ENCODE peak calls at places on chromosomes 13 and 19, in six cellular contexts. B is body of pancreas, R is tibial artery, U is IMR-90, N is breast epithelium, Y is astrocyte. A is an unnamed sample.

GRCh38 chr13:51249767-51250741 is 27.9 kb downstream of the FAM124A start:
- DNase-seq in B (no peak), R (no peak), U (no peak), N (no peak), Y (no peak), A (no peak)

GRCh38 chr13:112078216-112078615 is 11.3 kb downstream of the SOX1 start:
- DNase-seq in B (no peak), R (peak), U (no peak), N (no peak), Y (no peak), A (no peak)

GRCh38 chr13:85241045-85241444 is 558.2 kb downstream of the SLITRK6 start:
- DNase-seq in B (no peak), R (no peak), U (peak), N (no peak), Y (peak), A (no peak)

GRCh38 chr13:113625965-113626661 is 31.9 kb downstream of the ATP4B start:
- DNase-seq in B (no peak), R (no peak), U (peak), N (no peak), Y (peak), A (no peak)

GRCh38 chr13:97564929-97565328 is 131.0 kb downstream of the RAP2A start:
- DNase-seq in B (no peak), R (no peak), U (no peak), N (no peak), Y (no peak), A (no peak)

GRCh38 chr13:105937451-105937850 is 598.0 kb downstream of the EFNB2 start:
- DNase-seq in B (no peak), R (no peak), U (peak), N (no peak), Y (no peak), A (no peak)

GRCh38 chr19:22286151-22286810 is at the start of gene ZNF729:
- DNase-seq in B (no peak), R (no peak), U (no peak), N (peak), Y (no peak), A (no peak)

GRCh38 chr13:113299951-113300350 is 2.9 kb downstream of the LAMP1 start:
- DNase-seq in B (no peak), R (no peak), U (no peak), N (no peak), Y (no peak), A (no peak)

GRCh38 chr13:28449826-28450773 is 44.8 kb downstream of the FLT1 start:
- DNase-seq in B (no peak), R (no peak), U (no peak), N (no peak), Y (no peak), A (no peak)

GRCh38 chr19:30722801-30723200 is 350.6 kb downstream of the ZNF536 start:
- DNase-seq in B (no peak), R (no peak), U (no peak), N (no peak), Y (no peak), A (no peak)

GRCh38 chr13:32475403-32475802 is 47.5 kb upstream of the N4BP2L1 start:
- DNase-seq in B (no peak), R (no peak), U (no peak), N (no peak), Y (no peak), A (no peak)

GRCh38 chr19:50647879-50648615 is 1.2 kb upstream of the C19orf81 start:
- DNase-seq in B (no peak), R (no peak), U (no peak), N (no peak), Y (no peak), A (no peak)

DNA sequence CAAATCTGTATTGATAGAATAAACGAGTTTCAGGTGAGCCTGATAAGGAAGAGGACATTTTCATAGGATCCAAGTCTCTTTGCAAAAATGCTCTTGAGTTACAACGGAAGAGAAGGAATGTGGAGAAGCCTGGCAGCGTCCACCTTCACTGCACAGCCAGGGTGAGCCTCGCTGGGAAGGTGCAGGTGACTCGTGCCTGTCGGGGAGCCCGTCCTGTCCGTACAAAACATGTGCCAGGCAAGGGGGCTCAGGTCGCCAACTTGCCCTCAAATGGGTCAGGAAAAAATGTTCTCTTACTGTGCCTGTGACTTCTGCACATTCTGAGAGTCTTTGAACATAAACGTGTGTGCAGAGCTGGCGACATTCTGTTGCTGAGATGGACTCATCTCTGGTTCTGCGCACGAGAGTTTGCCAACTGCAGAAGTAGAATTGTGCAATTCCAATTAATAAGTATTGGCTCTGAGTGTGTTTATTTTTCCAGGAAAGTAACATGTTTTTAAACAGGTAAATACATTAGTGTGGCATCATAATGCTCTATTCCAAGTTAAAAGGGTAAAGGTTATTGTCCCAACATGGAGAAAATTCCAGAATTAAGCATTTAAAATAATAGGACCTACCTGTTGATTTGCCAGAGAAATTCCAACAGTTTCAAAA is 28.6 kb downstream of the NAXD start:
- DNase-seq in B (no peak), R (no peak), U (no peak), N (no peak), Y (no peak), A (no peak)
- H3K27ac ChIP-seq in B (no peak), R (no peak), U (no peak), N (no peak), Y (no peak), A (no peak)

GRCh38 chr19:45471116-45471865 is 3.5 kb downstream of the FOSB start:
- DNase-seq in B (no peak), R (no peak), U (no peak), N (no peak), Y (no peak), A (no peak)

GRCh38 chr19:45469835-45470146 is 2.0 kb downstream of the FOSB start:
- DNase-seq in B (no peak), R (peak), U (no peak), N (no peak), Y (no peak), A (no peak)

GRCh38 chr19:45471866-45472556 is 4.2 kb downstream of the FOSB start:
- DNase-seq in B (no peak), R (no peak), U (no peak), N (no peak), Y (no peak), A (no peak)

GRCh38 chr19:45469132-45469834 is 1.5 kb downstream of the FOSB start:
- DNase-seq in B (peak), R (peak), U (peak), N (peak), Y (peak), A (peak)

GRCh38 chr19:45470147-45471081 is 2.6 kb downstream of the FOSB start:
- DNase-seq in B (no peak), R (peak), U (peak), N (peak), Y (peak), A (no peak)
- H3K27ac ChIP-seq in B (peak), R (peak), U (no peak), N (peak), Y (peak), A (peak)

GRCh38 chr13:45216193-45216592 is 15.3 kb upstream of the KCTD4 start:
- DNase-seq in B (no peak), R (no peak), U (no peak), N (no peak), Y (no peak), A (no peak)

GRCh38 chr13:45220403-45220802 is 19.6 kb upstream of the KCTD4 start:
- DNase-seq in B (no peak), R (no peak), U (no peak), N (no peak), Y (no peak), A (no peak)

GRCh38 chr13:45219938-45220375 is 19.1 kb upstream of the KCTD4 start:
- DNase-seq in B (no peak), R (no peak), U (peak), N (no peak), Y (peak), A (no peak)

GRCh38 chr13:45219123-45219891 is 18.5 kb upstream of the KCTD4 start:
- DNase-seq in B (no peak), R (no peak), U (no peak), N (no peak), Y (no peak), A (no peak)

DNA sequence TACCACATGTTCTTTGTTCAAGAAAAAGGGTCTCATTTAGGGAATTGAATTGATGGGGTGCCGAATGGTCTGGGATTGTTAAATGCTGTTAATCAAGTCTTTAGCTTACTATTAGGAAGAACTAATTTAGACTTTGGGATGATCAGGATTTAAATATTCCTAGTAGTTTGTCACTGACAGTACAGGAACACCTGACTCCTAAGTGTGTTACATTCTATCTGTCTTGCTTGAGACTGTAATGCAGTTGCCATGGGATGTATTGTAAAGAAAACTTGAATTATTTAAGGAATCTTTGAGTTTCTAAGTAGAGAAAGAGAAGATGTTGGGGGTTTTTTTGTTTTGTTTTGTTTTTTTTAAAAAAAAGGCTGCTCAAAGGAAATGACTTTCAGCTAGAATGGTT is 17.8 kb upstream of the KCTD4 start:
- DNase-seq in B (no peak), R (no peak), U (no peak), N (no peak), Y (no peak), A (no peak)
- H3K27ac ChIP-seq in B (peak), R (no peak), U (no peak), N (no peak), Y (peak), A (no peak)

GRCh38 chr19:18273566-18274302 is 518 bp downstream of the IQCN start:
- DNase-seq in B (no peak), R (no peak), U (no peak), N (no peak), Y (no peak), A (no peak)
- H3K27ac ChIP-seq in B (peak), R (peak), U (no peak), N (peak), Y (no peak), A (no peak)

GRCh38 chr13:66899955-66900354 is 330.2 kb downstream of the PCDH9 start:
- DNase-seq in B (no peak), R (no peak), U (peak), N (no peak), Y (peak), A (no peak)

GRCh38 chr13:66896933-66897332 is 333.2 kb downstream of the PCDH9 start:
- DNase-seq in B (no peak), R (no peak), U (peak), N (no peak), Y (no peak), A (no peak)

DNA sequence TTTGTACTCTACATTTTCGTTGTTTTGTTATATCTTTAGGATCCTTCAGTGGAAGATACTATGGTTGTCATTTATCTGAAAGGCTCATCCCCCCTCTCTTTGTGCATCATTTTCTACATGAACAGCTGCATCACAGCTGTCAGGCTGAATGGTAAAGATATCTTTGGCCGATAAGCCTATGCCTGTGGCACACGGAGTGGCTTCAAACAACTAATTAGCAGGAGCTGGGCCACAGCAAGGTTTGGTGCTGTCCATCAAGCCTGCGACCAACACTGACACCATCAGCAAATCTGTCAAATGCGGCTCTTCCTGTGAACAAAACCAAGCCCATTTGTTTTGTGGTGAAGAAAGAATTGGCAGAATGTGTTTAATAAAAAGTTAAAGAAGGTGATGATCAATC is 334.4 kb downstream of the PCDH9 start:
- DNase-seq in B (no peak), R (no peak), U (no peak), N (no peak), Y (no peak), A (no peak)
- H3K27ac ChIP-seq in B (no peak), R (no peak), U (no peak), N (no peak), Y (no peak), A (no peak)

DNA sequence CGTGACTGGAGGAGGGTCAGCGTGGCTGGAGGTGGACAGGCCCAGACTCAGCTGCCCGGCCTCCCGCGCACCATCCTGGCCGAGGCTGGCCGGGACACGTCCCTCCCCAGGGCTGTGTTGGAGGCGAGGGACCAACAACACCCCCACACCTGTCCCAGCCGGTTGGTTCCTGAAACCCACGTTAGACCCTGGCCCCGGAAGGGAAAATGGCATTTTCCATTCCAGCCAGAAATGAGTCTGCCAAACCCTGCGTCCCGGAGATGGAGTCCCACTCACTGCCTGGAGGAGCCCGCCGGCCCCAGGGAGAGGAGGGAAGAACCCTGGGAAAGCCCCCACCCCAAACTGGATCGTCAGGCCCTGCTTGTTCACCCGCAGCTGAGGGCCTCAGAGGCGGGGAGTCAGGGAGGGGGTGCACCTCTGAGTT is 4.8 kb upstream of the WDR18 start:
- DNase-seq in B (no peak), R (no peak), U (no peak), N (no peak), Y (no peak), A (no peak)
- H3K27ac ChIP-seq in B (no peak), R (no peak), U (no peak), N (peak), Y (no peak), A (no peak)

GRCh38 chr19:7535993-7536685 is 622 bp downstream of the PNPLA6 start:
- DNase-seq in B (no peak), R (no peak), U (no peak), N (no peak), Y (no peak), A (no peak)
- H3K27ac ChIP-seq in B (peak), R (peak), U (peak), N (peak), Y (no peak), A (peak)

DNA sequence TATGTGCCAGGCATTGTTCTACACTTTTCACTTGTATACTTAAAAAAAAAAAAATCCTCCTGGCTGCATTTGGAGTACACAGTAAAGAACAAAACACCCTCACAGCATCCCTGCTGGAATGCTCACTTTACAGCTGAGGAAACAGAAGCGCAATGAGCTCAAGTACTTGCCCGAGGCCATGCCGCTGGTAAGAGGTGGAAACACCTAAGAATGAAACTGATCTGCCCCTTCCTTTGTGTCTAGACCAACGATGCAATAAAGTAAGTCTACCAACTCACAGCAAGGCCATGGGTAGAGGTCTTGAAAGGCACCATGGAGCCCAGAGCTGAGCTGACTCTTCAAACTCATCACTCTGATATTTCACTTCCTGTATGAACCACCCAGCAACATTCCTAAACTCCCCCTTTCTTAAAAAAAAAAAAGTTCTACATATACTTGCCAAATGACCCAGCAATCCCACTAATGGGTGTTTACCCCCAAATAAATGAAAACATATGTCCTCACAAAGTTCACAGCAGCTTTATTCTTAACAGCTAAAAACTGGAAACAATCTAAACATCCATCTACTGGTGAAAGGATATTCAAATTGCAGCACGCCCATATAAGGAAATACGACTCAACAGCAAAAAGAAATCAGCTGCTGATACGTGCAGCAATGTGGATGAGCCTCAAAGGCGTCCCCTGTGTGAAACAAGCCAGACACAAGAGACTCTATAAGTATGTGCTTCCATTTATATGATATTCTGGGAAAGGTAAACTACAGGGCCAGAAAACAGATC is 236.6 kb upstream of the MAB21L1 start:
- DNase-seq in B (no peak), R (no peak), U (peak), N (no peak), Y (peak), A (no peak)
- H3K27ac ChIP-seq in B (no peak), R (no peak), U (peak), N (no peak), Y (no peak), A (no peak)

A was measured in dorsolateral prefrontal cortex.